ENCODE peak calls at places on chromosomes 1 and 21, in eight cellular contexts. Z is stimulated activated CD8-positive, alpha-beta memory T cell treated with anti-CD3 and anti-CD28 coated beads, Interleukin-4, amount 100 ng/mL, for 1 hour; C is activated CD4-positive, CD25-positive, alpha-beta regulatory T cell; N is GM23248; L is NCI-H226; P is fibroblast of the aortic adventitia; D is ACHN; T is IMR-90. I is an unnamed sample.

GRCh38 chr1:230121950-230122349 is 54.9 kb downstream of the GALNT2 start:
- DNase-seq in N (no peak), T (no peak), Z (no peak), L (no peak), P (no peak), C (no peak), D (no peak), I (no peak)

GRCh38 chr1:56872597-56872996 is 18.0 kb downstream of the C8A start:
- DNase-seq in L (no peak), C (no peak), D (no peak), Z (no peak), P (peak; percentile 57), N (peak; percentile 41), T (peak; percentile 71), I (no peak)

GRCh38 chr1:231596337-231596791 is 30.2 kb upstream of the DISC1 start:
- DNase-seq in T (no peak), C (no peak), L (no peak), P (no peak), D (no peak), N (no peak), Z (no peak), I (no peak)

GRCh38 chr1:207024202-207025143 is 8.1 kb downstream of the C1orf116 start:
- DNase-seq in N (no peak), P (peak; percentile 34), L (peak; percentile 33), T (no peak), C (no peak), Z (no peak), D (peak; percentile 75), I (no peak)

GRCh38 chr1:215114154-215114933 is 31.8 kb downstream of the KCNK2 start:
- DNase-seq in C (no peak), D (peak; percentile 75), Z (no peak), L (peak; percentile 53), P (peak; percentile 92), N (peak; percentile 87), T (peak; percentile 90), I (no peak)

GRCh38 chr21:44871576-44872265 is 1.8 kb downstream of the PTTG1IP start:
- DNase-seq in N (peak; percentile 94), D (peak; percentile 48), C (no peak), Z (no peak), L (peak; percentile 87), P (peak; percentile 91), T (peak; percentile 77), I (no peak)

GRCh38 chr1:231781887-231782286 is 155.3 kb downstream of the DISC1 start:
- DNase-seq in Z (no peak), N (peak; percentile 38), C (no peak), D (no peak), T (no peak), P (peak; percentile 33), L (peak; percentile 23), I (no peak)

GRCh38 chr21:16587141-16587570 is 857.4 kb downstream of the USP25 start:
- DNase-seq in D (peak; percentile 75), L (peak; percentile 45), Z (no peak), C (no peak), T (peak; percentile 65), N (peak; percentile 80), P (peak; percentile 83), I (no peak)

GRCh38 chr1:203037509-203038190 is 11.4 kb downstream of the PPFIA4 start:
- DNase-seq in Z (no peak), D (no peak), P (no peak), C (no peak), L (no peak), N (peak; percentile 47), T (no peak), I (no peak)

GRCh38 chr1:70196333-70196732 is 9.0 kb downstream of the LRRC40 start:
- DNase-seq in N (no peak), P (no peak), D (no peak), Z (no peak), C (no peak), L (no peak), T (no peak), I (no peak)

GRCh38 chr1:243568793-243569192 is 281.2 kb downstream of the AKT3 start:
- DNase-seq in T (peak; percentile 90), Z (no peak), L (no peak), C (no peak), P (peak; percentile 37), D (no peak), N (peak; percentile 70), I (no peak)

GRCh38 chr1:205436776-205437485 is 15.1 kb upstream of the LEMD1 start:
- DNase-seq in C (no peak), Z (no peak), L (no peak), P (no peak), N (no peak), D (no peak), T (no peak), I (no peak)

GRCh38 chr1:6127587-6128163 is 52.4 kb downstream of the CHD5 start:
- DNase-seq in T (peak; percentile 23), P (peak; percentile 30), Z (peak; percentile 28), L (peak; percentile 48), C (peak; percentile 30), D (no peak), N (peak; percentile 78), I (peak; percentile 54)

GRCh38 chr1:215005078-215005477 is 77.5 kb upstream of the KCNK2 start:
- DNase-seq in D (no peak), N (peak; percentile 68), T (peak; percentile 45), C (no peak), P (peak; percentile 92), Z (no peak), L (no peak), I (no peak)

GRCh38 chr1:15732686-15733081 is 3.4 kb upstream of the SLC25A34 start:
- DNase-seq in N (no peak), C (no peak), T (no peak), Z (no peak), P (no peak), L (no peak), D (no peak), I (no peak)

GRCh38 chr21:45054162-45054926 is 20.0 kb upstream of the ADARB1 start:
- DNase-seq in Z (no peak), T (no peak), L (no peak), N (no peak), P (no peak), D (no peak), C (no peak), I (no peak)

GRCh38 chr1:42925132-42925769 is 33.4 kb downstream of the SLC2A1 start:
- DNase-seq in L (no peak), P (no peak), C (no peak), Z (no peak), N (peak; percentile 21), T (no peak), D (no peak), I (no peak)

GRCh38 chr1:10737268-10737624 is 59.2 kb downstream of the CASZ1 start:
- DNase-seq in C (no peak), L (no peak), D (no peak), P (no peak), T (no peak), Z (no peak), N (no peak), I (no peak)

GRCh38 chr1:163799190-163799805 is 477.5 kb downstream of the NUF2 start:
- DNase-seq in N (no peak), T (no peak), L (no peak), C (no peak), Z (no peak), P (no peak), D (no peak), I (no peak)